ENCODE peak calls at places on chromosomes 7 and 10, in four cellular contexts. One of them, this sample, is unnamed. For H3K27me3, the result is how much of the 10 kb centered on the place peaks cover.

GRCh38 chr10:10353326-10353725 is 664.3 kb upstream of the CELF2 start:
- DNase-seq in astrocyte: no peak
- DNase-seq in spleen: no peak
- DNase-seq in psoas muscle: no peak
- DNase-seq in this sample: no peak

GRCh38 chr7:38368191-38368605 is 94.8 kb upstream of the TARP start:
- DNase-seq in astrocyte: peak
- DNase-seq in spleen: peak
- DNase-seq in psoas muscle: peak
- DNase-seq in this sample: no peak

GRCh38 chr7:28958235-28958945 is at the start of gene TRIL:
- DNase-seq in astrocyte: peak
- DNase-seq in spleen: peak
- DNase-seq in psoas muscle: peak
- DNase-seq in this sample: peak

GRCh38 chr7:98565114-98565513 is 52.0 kb upstream of the NPTX2 start:
- DNase-seq in astrocyte: no peak
- DNase-seq in spleen: no peak
- DNase-seq in psoas muscle: no peak
- DNase-seq in this sample: no peak

GRCh38 chr7:151251926-151252835 is 3.7 kb upstream of the SMARCD3 start:
- DNase-seq in astrocyte: peak
- DNase-seq in spleen: no peak
- DNase-seq in psoas muscle: peak
- DNase-seq in this sample: peak

GRCh38 chr10:100006241-100006886 is 3.4 kb downstream of the DNMBP start:
- DNase-seq in astrocyte: peak
- DNase-seq in spleen: no peak
- DNase-seq in psoas muscle: no peak
- DNase-seq in this sample: peak

GRCh38 chr10:121070671-121071070 is 219.5 kb downstream of the WDR11 start:
- DNase-seq in astrocyte: no peak
- DNase-seq in spleen: no peak
- DNase-seq in psoas muscle: no peak
- DNase-seq in this sample: no peak

GRCh38 chr7:129047761-129048160 is 7.2 kb downstream of the TNPO3 start:
- DNase-seq in astrocyte: peak
- DNase-seq in spleen: no peak
- DNase-seq in psoas muscle: no peak
- DNase-seq in this sample: no peak

GRCh38 chr10:126094537-126094936 is 198.2 kb downstream of the FANK1 start:
- DNase-seq in astrocyte: peak
- DNase-seq in spleen: no peak
- DNase-seq in psoas muscle: no peak
- DNase-seq in this sample: no peak

GRCh38 chr7:90723233-90723632 is 127.1 kb downstream of the CDK14 start:
- DNase-seq in astrocyte: no peak
- DNase-seq in spleen: no peak
- DNase-seq in psoas muscle: no peak
- DNase-seq in this sample: no peak

GRCh38 chr7:18087687-18088078 is 60.0 kb upstream of the PRPS1L1 start:
- DNase-seq in astrocyte: no peak
- DNase-seq in spleen: no peak
- DNase-seq in psoas muscle: no peak
- DNase-seq in this sample: no peak

GRCh38 chr10:87863102-87863943 is at the start of the genes KLLN and PTEN:
- DNase-seq in astrocyte: peak
- DNase-seq in spleen: peak
- DNase-seq in psoas muscle: peak
- DNase-seq in this sample: peak

GRCh38 chr10:7945469-7946187 is 108.9 kb upstream of the GATA3 start:
- DNase-seq in astrocyte: no peak
- DNase-seq in spleen: no peak
- DNase-seq in psoas muscle: no peak
- DNase-seq in this sample: no peak

GRCh38 chr10:97849101-97849490 is 547 bp upstream of the GOLGA7B start:
- DNase-seq in astrocyte: no peak
- DNase-seq in spleen: peak
- DNase-seq in psoas muscle: no peak
- DNase-seq in this sample: no peak

GRCh38 chr7:20269726-20270125 is 52.5 kb upstream of the MACC1 start:
- DNase-seq in astrocyte: peak
- DNase-seq in spleen: no peak
- DNase-seq in psoas muscle: no peak
- DNase-seq in this sample: peak

GRCh38 chr7:20268832-20269231 is 51.6 kb upstream of the MACC1 start:
- DNase-seq in astrocyte: peak
- DNase-seq in spleen: no peak
- DNase-seq in psoas muscle: no peak
- DNase-seq in this sample: no peak

GRCh38 chr7:20270867-20271266 is 53.7 kb upstream of the MACC1 start:
- DNase-seq in astrocyte: no peak
- DNase-seq in spleen: no peak
- DNase-seq in psoas muscle: no peak
- DNase-seq in this sample: no peak

GRCh38 chr7:20267482-20267881 is 50.3 kb upstream of the MACC1 start:
- DNase-seq in astrocyte: no peak
- DNase-seq in spleen: peak
- DNase-seq in psoas muscle: no peak
- DNase-seq in this sample: no peak

DNA sequence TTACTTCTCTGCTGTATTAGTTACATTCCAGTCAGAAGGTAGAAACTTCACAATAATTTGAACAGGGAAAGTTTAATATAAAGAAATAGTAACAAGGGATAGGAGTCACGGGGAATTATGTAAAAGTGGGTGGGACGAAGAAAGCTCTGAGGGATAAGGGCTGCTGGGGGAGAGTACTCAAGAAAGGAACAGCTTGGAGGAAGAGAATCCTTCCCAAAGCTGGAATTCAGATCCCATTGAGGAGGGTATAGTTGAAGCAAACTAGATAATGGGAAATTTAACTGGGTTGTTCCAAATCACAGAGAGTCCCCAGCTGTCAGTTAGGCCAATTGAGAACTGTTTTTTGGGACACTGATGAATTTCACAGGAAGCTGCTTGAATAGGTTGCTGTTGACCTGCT is 53.2 kb upstream of the MACC1 start:
- DNase-seq in astrocyte: no peak
- DNase-seq in spleen: no peak
- DNase-seq in psoas muscle: no peak
- DNase-seq in this sample: no peak
- TF ChIP-seq CTCF in astrocyte: no peak
- TF ChIP-seq CTCF in spleen: no peak
- TF ChIP-seq CTCF in psoas muscle: no peak
- TF ChIP-seq CTCF in this sample: no peak

GRCh38 chr10:117892681-117893220 is 154.0 kb downstream of the RAB11FIP2 start:
- DNase-seq in astrocyte: no peak
- DNase-seq in spleen: no peak
- DNase-seq in psoas muscle: no peak
- DNase-seq in this sample: no peak
- H3K27me3 ChIP-seq in astrocyte: under half
- H3K27me3 ChIP-seq in spleen: under half
- H3K27me3 ChIP-seq in psoas muscle: under half
- H3K27me3 ChIP-seq in this sample: under half

GRCh38 chr10:96454184-96454583 is 59.5 kb downstream of the TLL2 start:
- DNase-seq in astrocyte: no peak
- DNase-seq in spleen: no peak
- DNase-seq in psoas muscle: no peak
- DNase-seq in this sample: no peak

GRCh38 chr10:96448021-96448457 is 65.7 kb downstream of the TLL2 start:
- DNase-seq in astrocyte: no peak
- DNase-seq in spleen: peak
- DNase-seq in psoas muscle: peak
- DNase-seq in this sample: no peak

GRCh38 chr10:96448558-96448957 is 65.2 kb downstream of the TLL2 start:
- DNase-seq in astrocyte: no peak
- DNase-seq in spleen: no peak
- DNase-seq in psoas muscle: no peak
- DNase-seq in this sample: no peak

GRCh38 chr10:96452494-96452893 is 61.2 kb downstream of the TLL2 start:
- DNase-seq in astrocyte: no peak
- DNase-seq in spleen: no peak
- DNase-seq in psoas muscle: no peak
- DNase-seq in this sample: no peak

GRCh38 chr10:96450514-96451207 is 63.1 kb downstream of the TLL2 start:
- DNase-seq in astrocyte: no peak
- DNase-seq in spleen: no peak
- DNase-seq in psoas muscle: no peak
- DNase-seq in this sample: no peak
- H3K4me3 ChIP-seq in astrocyte: no peak
- H3K4me3 ChIP-seq in spleen: no peak
- H3K4me3 ChIP-seq in psoas muscle: no peak
- H3K4me3 ChIP-seq in this sample: no peak

DNA sequence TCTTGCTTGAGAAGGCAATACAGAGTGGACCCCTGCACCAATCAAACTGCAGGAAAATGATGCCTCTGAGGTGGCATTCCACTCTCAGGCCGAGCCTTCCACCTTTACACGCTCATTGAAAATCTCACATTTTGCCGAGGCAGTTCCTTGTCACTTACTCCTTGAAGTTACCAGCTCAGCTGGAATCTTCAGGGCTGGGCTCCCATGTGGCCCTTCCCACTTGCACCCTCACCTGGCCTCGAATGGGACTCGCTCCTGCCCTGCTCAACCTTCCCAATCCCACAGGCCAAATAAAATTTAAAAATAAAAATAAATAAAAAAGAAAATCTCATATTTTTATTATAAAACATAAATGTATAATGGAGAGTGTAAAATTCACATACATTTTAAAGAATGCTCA is 790.7 kb upstream of the COBL start:
- DNase-seq in astrocyte: no peak
- DNase-seq in spleen: no peak
- DNase-seq in psoas muscle: no peak
- DNase-seq in this sample: no peak
- TF ChIP-seq CTCF in astrocyte: no peak
- TF ChIP-seq CTCF in spleen: no peak
- TF ChIP-seq CTCF in psoas muscle: no peak
- TF ChIP-seq CTCF in this sample: no peak

GRCh38 chr7:27238979-27239779 is 3.4 kb upstream of the EVX1 start:
- DNase-seq in astrocyte: no peak
- DNase-seq in spleen: no peak
- DNase-seq in psoas muscle: no peak
- DNase-seq in this sample: no peak

GRCh38 chr7:27237735-27238334 is 4.8 kb upstream of the EVX1 start:
- DNase-seq in astrocyte: peak
- DNase-seq in spleen: no peak
- DNase-seq in psoas muscle: no peak
- DNase-seq in this sample: no peak

GRCh38 chr7:27236053-27236410 is 6.6 kb upstream of the EVX1 start:
- DNase-seq in astrocyte: no peak
- DNase-seq in spleen: no peak
- DNase-seq in psoas muscle: no peak
- DNase-seq in this sample: no peak

GRCh38 chr7:27239780-27240731 is 2.5 kb upstream of the EVX1 start:
- DNase-seq in astrocyte: no peak
- DNase-seq in spleen: no peak
- DNase-seq in psoas muscle: no peak
- DNase-seq in this sample: no peak

DNA sequence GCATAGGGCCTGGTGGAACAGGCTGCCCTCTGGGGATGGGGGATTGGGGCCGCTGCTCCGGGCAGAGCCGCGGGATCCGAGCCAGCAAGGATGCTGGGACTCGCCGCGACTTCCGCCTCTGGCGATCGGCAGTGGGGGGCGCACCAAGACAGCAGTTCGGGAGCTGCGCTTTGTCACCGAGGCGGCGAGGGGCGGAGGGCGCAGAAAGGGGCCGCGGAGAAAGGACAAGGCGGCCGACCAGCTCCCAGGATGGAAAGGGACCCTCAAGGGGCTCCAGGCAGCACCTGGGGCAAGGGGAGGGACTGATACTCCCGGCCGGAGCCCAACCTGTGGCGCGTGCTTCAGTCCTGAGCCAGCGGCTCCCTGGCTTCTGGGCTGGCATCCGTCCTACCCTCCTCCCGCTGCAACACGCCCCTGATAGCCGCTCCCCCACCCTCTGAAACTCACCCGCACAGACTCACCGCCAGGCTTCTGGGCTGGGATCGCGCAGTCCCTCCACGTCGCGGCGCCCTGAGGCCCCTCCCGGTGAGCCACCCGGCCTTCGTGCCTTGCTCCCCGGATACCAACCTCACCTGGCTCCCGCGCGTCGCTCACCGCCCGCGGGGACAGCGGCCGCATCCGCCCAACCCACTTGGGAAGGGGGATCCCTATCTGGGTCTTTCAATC is 7.1 kb upstream of the EVX1 start:
- DNase-seq in astrocyte: no peak
- DNase-seq in spleen: no peak
- DNase-seq in psoas muscle: peak
- DNase-seq in this sample: no peak
- H3K27me3 ChIP-seq in astrocyte: half or more
- H3K27me3 ChIP-seq in spleen: under half
- H3K27me3 ChIP-seq in psoas muscle: under half
- H3K27me3 ChIP-seq in this sample: half or more